ENCODE peak calls at places on chromosome 22, in four cellular contexts. Y is GM23248; U is sciatic nerve; T is CD4-positive, alpha-beta memory T cell. K is an unnamed sample.

GRCh38 chr22:33018232-33018864 is 39.8 kb downstream of the SYN3 start:
- DNase-seq in Y (peak; percentile 65), U (peak; percentile 71), T (peak; percentile 7), K (peak; percentile 70)

GRCh38 chr22:26570126-26570525 is 19.8 kb downstream of the TPST2 start:
- DNase-seq in Y (no peak), U (no peak), T (no peak), K (peak; percentile 61)

GRCh38 chr22:50012201-50013181 is at the start of gene IL17REL:
- DNase-seq in Y (peak; percentile 40), U (peak; percentile 57), T (no peak), K (peak; percentile 29)

GRCh38 chr22:23110190-23110921 is 31.4 kb downstream of the RSPH14 start:
- DNase-seq in Y (no peak), U (no peak), T (no peak), K (no peak)

GRCh38 chr22:37179622-37180420 is 8.2 kb downstream of the C1QTNF6 start:
- DNase-seq in Y (no peak), U (no peak), T (no peak), K (no peak)

GRCh38 chr22:49906799-49907290 is 11.4 kb downstream of the ALG12 start:
- DNase-seq in Y (no peak), U (no peak), T (no peak), K (no peak)

GRCh38 chr22:47016636-47017035 is 254.2 kb downstream of the TBC1D22A start:
- DNase-seq in Y (no peak), U (peak; percentile 41), T (no peak), K (no peak)

GRCh38 chr22:44311855-44312170 is 938 bp downstream of the SHISAL1 start:
- DNase-seq in Y (peak; percentile 83), U (no peak), T (no peak), K (peak; percentile 65)

GRCh38 chr22:50731811-50732624 is 6.0 kb upstream of the ACR start:
- DNase-seq in Y (peak; percentile 66), U (peak; percentile 67), T (peak; percentile 69), K (peak; percentile 44)

GRCh38 chr22:27100323-27100722 is 442.9 kb downstream of the MIAT start:
- DNase-seq in Y (no peak), U (no peak), T (no peak), K (no peak)

GRCh38 chr22:47710135-47710534 is 947.7 kb downstream of the TBC1D22A start:
- DNase-seq in Y (no peak), U (no peak), T (no peak), K (no peak)

GRCh38 chr22:21098099-21098671 is 52.4 kb downstream of the LRRC74B start:
- DNase-seq in Y (no peak), U (no peak), T (no peak), K (no peak)

GRCh38 chr22:26476705-26477340 is 6.8 kb downstream of the HPS4 start:
- DNase-seq in Y (no peak), U (no peak), T (no peak), K (peak; percentile 90)

GRCh38 chr22:17741866-17742527 is 32.3 kb downstream of the BID start:
- DNase-seq in Y (no peak), U (no peak), T (no peak), K (no peak)

GRCh38 chr22:38834215-38834953 is 9.4 kb downstream of the NPTXR start:
- DNase-seq in Y (no peak), U (no peak), T (no peak), K (no peak)

GRCh38 chr22:19941365-19942070 is at the start of the genes COMT and TXNRD2:
- DNase-seq in Y (peak; percentile 88), U (peak; percentile 82), T (peak; percentile 69), K (peak; percentile 86)

GRCh38 chr22:47411006-47411405 is 648.6 kb downstream of the TBC1D22A start:
- DNase-seq in Y (no peak), U (no peak), T (no peak), K (no peak)

GRCh38 chr22:17547995-17548755 is 15.1 kb upstream of the SLC25A18 start:
- DNase-seq in Y (no peak), U (no peak), T (no peak), K (no peak)

GRCh38 chr22:47816121-47816915 is 1053.9 kb downstream of the TBC1D22A start:
- DNase-seq in Y (no peak), U (no peak), T (no peak), K (no peak)